ENCODE peak calls at places on chromosomes 13 and 19, in eight cellular contexts. Q, R, I, A, T, F, D and Y are unnamed samples.

GRCh38 chr13:32911506-32911905 is 104.7 kb upstream of the KL start:
- DNase-seq in Q (peak; percentile 35), R (peak; percentile 17), I (peak; percentile 57), A (no peak), T (peak; percentile 43), F (no peak), D (peak; percentile 36), Y (peak; percentile 41)

GRCh38 chr13:95749545-95749944 is 72.6 kb downstream of the DNAJC3 start:
- DNase-seq in Q (no peak), R (no peak), I (no peak), A (no peak), T (no peak), F (no peak), D (no peak), Y (no peak)

GRCh38 chr19:37466798-37467607 is at the start of gene ZNF569:
- DNase-seq in Q (peak; percentile 88), R (peak; percentile 87), I (peak; percentile 95), A (peak; percentile 86), T (peak; percentile 81), F (peak; percentile 77), D (peak; percentile 89), Y (peak; percentile 88)

GRCh38 chr13:77737583-77738200 is 40.2 kb downstream of the SLAIN1 start:
- DNase-seq in Q (no peak), R (no peak), I (no peak), A (no peak), T (no peak), F (no peak), D (no peak), Y (no peak)

GRCh38 chr13:28031220-28031903 is 42.9 kb upstream of the URAD start:
- DNase-seq in Q (no peak), R (no peak), I (no peak), A (no peak), T (no peak), F (no peak), D (no peak), Y (no peak)

GRCh38 chr13:25806304-25806974 is 245.4 kb downstream of the SHISA2 start:
- DNase-seq in Q (no peak), R (no peak), I (no peak), A (no peak), T (no peak), F (peak; percentile 25), D (no peak), Y (no peak)

GRCh38 chr19:54616840-54617560 is 13.3 kb upstream of the LILRB1 start:
- DNase-seq in Q (no peak), R (no peak), I (no peak), A (no peak), T (no peak), F (peak; percentile 93), D (no peak), Y (no peak)

GRCh38 chr13:106533940-106534843 is 1.3 kb downstream of the EFNB2 start:
- DNase-seq in Q (no peak), R (no peak), I (peak; percentile 63), A (peak; percentile 72), T (peak; percentile 64), F (no peak), D (no peak), Y (peak; percentile 46)

GRCh38 chr13:110409581-110409992 is 102.5 kb downstream of the COL4A2 start:
- DNase-seq in Q (no peak), R (no peak), I (peak; percentile 68), A (no peak), T (no peak), F (no peak), D (no peak), Y (no peak)

GRCh38 chr13:25149670-25150069 is 22.4 kb downstream of the AMER2 start:
- DNase-seq in Q (no peak), R (no peak), I (no peak), A (no peak), T (no peak), F (no peak), D (no peak), Y (no peak)

GRCh38 chr13:30355405-30355741 is 48.0 kb upstream of the KATNAL1 start:
- DNase-seq in Q (no peak), R (peak; percentile 54), I (no peak), A (peak; percentile 60), T (peak; percentile 51), F (no peak), D (peak; percentile 49), Y (peak; percentile 54)

GRCh38 chr19:40614595-40615411 is 13.6 kb downstream of the LTBP4 start:
- DNase-seq in Q (no peak), R (peak; percentile 98), I (peak; percentile 99), A (peak; percentile 93), T (peak; percentile 51), F (peak; percentile 35), D (no peak), Y (peak; percentile 94)

GRCh38 chr13:98279473-98280175 is 102.6 kb upstream of the RNF113B start:
- DNase-seq in Q (no peak), R (no peak), I (no peak), A (no peak), T (peak; percentile 33), F (peak; percentile 41), D (no peak), Y (no peak)

GRCh38 chr13:102948006-102948405 is 102.2 kb downstream of the ERCC5 start:
- DNase-seq in Q (no peak), R (no peak), I (no peak), A (no peak), T (no peak), F (no peak), D (no peak), Y (no peak)

GRCh38 chr13:30711375-30711774 is 24.0 kb upstream of the ALOX5AP start:
- DNase-seq in Q (no peak), R (no peak), I (peak; percentile 88), A (no peak), T (no peak), F (no peak), D (no peak), Y (no peak)

GRCh38 chr19:16899566-16900075 is 10.8 kb downstream of the F2RL3 start:
- DNase-seq in Q (peak; percentile 64), R (peak; percentile 74), I (no peak), A (peak; percentile 72), T (peak; percentile 53), F (no peak), D (peak; percentile 22), Y (peak; percentile 72)

GRCh38 chr13:22451345-22451744 is 729.4 kb upstream of the SGCG start:
- DNase-seq in Q (no peak), R (no peak), I (no peak), A (no peak), T (no peak), F (no peak), D (peak; percentile 3), Y (no peak)

GRCh38 chr19:2337329-2337707 is 8.8 kb downstream of the SPPL2B start:
- DNase-seq in Q (no peak), R (no peak), I (peak; percentile 43), A (peak; percentile 77), T (peak; percentile 69), F (no peak), D (peak; percentile 29), Y (peak; percentile 76)

GRCh38 chr13:109198585-109198984 is 569.2 kb downstream of the MYO16 start:
- DNase-seq in Q (no peak), R (no peak), I (peak; percentile 31), A (no peak), T (no peak), F (no peak), D (no peak), Y (no peak)

GRCh38 chr19:18594824-18595373 is 6.3 kb downstream of the REX1BD start:
- DNase-seq in Q (no peak), R (no peak), I (no peak), A (peak; percentile 58), T (peak; percentile 48), F (no peak), D (no peak), Y (peak; percentile 37)

GRCh38 chr19:55146648-55147218 is 2.3 kb downstream of the TNNT1 start:
- DNase-seq in Q (peak; percentile 92), R (peak; percentile 94), I (no peak), A (peak; percentile 88), T (peak; percentile 70), F (no peak), D (peak; percentile 25), Y (peak; percentile 89)

GRCh38 chr13:37143901-37144300 is 38.4 kb upstream of the CSNK1A1L start:
- DNase-seq in Q (no peak), R (no peak), I (peak; percentile 82), A (no peak), T (no peak), F (no peak), D (no peak), Y (no peak)

GRCh38 chr13:24068472-24068871 is 92.0 kb upstream of the SPATA13 start:
- DNase-seq in Q (no peak), R (no peak), I (no peak), A (no peak), T (no peak), F (no peak), D (no peak), Y (no peak)
- TF ChIP-seq USF2 in Q (no peak), R (no peak), I (no peak), A (no peak), T (no peak), F (no peak), D (no peak), Y (no peak)

GRCh38 chr19:5090465-5090779 is 121.5 kb downstream of the KDM4B start:
- DNase-seq in Q (no peak), R (peak; percentile 38), I (no peak), A (no peak), T (no peak), F (no peak), D (no peak), Y (no peak)
- TF ChIP-seq CTCF in Q (no peak), R (no peak), I (no peak), A (no peak), T (no peak), F (no peak), D (no peak), Y (no peak)

DNA sequence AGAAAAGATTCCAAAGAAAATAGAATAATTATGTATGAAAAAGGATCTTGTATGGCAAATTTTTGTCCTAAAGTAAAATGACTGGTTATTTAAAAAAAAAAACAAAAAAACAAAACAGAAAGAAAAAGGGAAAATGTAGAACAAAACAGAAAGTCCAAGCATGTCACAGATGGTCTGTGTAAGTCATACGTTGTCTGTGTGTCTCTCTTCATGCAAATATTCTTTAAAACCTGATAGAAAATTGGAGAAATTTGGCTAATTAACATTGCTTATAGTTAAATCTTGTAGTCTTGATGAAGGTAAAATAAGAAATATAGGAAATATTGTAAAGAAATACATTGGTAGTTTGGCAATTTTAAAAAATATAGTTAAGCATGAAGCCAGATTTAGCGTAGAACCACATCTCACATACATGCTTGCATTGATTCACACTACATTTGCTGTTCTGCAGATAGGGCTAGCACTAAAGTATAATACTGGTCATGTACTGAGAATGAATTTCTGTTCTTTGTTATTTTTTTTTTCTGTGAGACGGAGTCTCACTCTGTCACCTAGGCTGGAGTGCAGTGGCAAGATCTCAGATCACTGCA is 58.4 kb downstream of the SPRYD7 start:
- DNase-seq in Q (no peak), R (no peak), I (no peak), A (no peak), T (no peak), F (no peak), D (no peak), Y (no peak)
- TF ChIP-seq USF2 in Q (no peak), R (no peak), I (no peak), A (no peak), T (no peak), F (no peak), D (no peak), Y (no peak)

DNA sequence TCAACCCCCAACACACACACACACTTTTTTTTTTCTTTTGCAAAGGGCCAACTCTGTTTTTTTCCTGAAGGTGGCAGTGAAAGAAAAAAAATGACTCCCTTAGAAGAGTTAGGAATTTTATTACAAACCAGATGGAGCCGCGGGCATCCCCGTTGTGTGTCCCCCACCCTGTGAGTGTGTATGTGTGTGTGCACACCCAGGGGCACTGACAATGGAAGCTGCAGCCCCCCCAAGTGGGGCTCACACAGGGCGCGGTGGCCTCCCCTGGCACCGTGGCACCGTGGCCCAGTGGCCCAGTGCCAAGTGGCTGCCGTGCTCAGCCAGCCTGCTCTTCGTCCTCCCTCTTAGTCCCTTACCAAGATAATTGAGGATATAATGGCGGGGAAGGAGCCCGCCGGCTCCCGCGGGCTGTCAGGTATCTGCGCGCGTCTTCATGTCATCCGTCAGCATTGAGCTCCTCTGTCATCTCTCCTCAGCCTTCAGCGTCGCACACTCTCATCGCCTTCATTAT is 314.1 kb downstream of the ZNF536 start:
- DNase-seq in Q (no peak), R (no peak), I (no peak), A (no peak), T (peak; percentile 75), F (no peak), D (no peak), Y (no peak)
- TF ChIP-seq CTCF in Q (peak; percentile 16), R (no peak), I (no peak), A (no peak), T (peak; percentile 45), F (no peak), D (no peak), Y (no peak)